ENCODE peak calls at places on chromosomes 2 and 18, in ten cellular contexts. B, G, R, M, S, D, O, Q, V and U are unnamed samples.

GRCh38 chr2:241558532-241559488 is at the start of gene BOK:
- DNase-seq in B (no peak), S (peak; percentile 89), R (peak; percentile 85), Q (no peak), M (peak; percentile 80), V (peak; percentile 76), O (peak; percentile 96), D (peak; percentile 60), G (peak; percentile 41), U (no peak)

GRCh38 chr2:30484995-30485394 is 37.9 kb downstream of the LCLAT1 start:
- DNase-seq in Q (no peak), S (no peak), G (no peak), O (no peak), R (no peak), V (no peak), B (no peak), M (no peak), D (no peak), U (no peak)

GRCh38 chr2:236546561-236546961 is 23.1 kb upstream of the ACKR3 start:
- DNase-seq in Q (no peak), B (peak; percentile 75), V (no peak), D (no peak), M (no peak), S (no peak), G (no peak), O (no peak), R (no peak), U (no peak)

GRCh38 chr2:241814571-241815476 is 5.8 kb downstream of the NEU4 start:
- DNase-seq in R (peak; percentile 44), M (no peak), S (peak; percentile 61), G (no peak), D (no peak), O (no peak), B (no peak), V (no peak), Q (no peak), U (peak; percentile 17)

GRCh38 chr2:106197878-106198277 is 3.8 kb upstream of the UXS1 start:
- DNase-seq in R (no peak), Q (no peak), D (no peak), S (no peak), O (no peak), B (no peak), M (peak; percentile 96), G (no peak), V (no peak), U (no peak)

GRCh38 chr2:142952018-142952417 is 74.6 kb downstream of the KYNU start:
- DNase-seq in V (no peak), B (no peak), O (no peak), R (no peak), Q (no peak), G (no peak), D (no peak), S (no peak), M (no peak), U (no peak)

GRCh38 chr2:95348609-95349567 is 51.7 kb downstream of the KCNIP3 start:
- DNase-seq in M (peak; percentile 33), S (no peak), R (no peak), Q (no peak), B (no peak), O (no peak), G (no peak), V (no peak), D (no peak), U (no peak)

GRCh38 chr2:49000692-49001091 is 153.6 kb downstream of the FSHR start:
- DNase-seq in S (no peak), G (no peak), D (no peak), V (no peak), M (no peak), Q (no peak), R (no peak), O (no peak), B (no peak), U (no peak)

GRCh38 chr2:148643421-148643820 is 1.1 kb upstream of the EPC2 start:
- DNase-seq in D (no peak), M (no peak), G (no peak), O (no peak), V (no peak), S (no peak), B (peak; percentile 79), R (no peak), Q (no peak), U (peak; percentile 42)

GRCh38 chr2:106695919-106696318 is 190.0 kb downstream of the ST6GAL2 start:
- DNase-seq in D (no peak), O (no peak), M (no peak), B (no peak), S (no peak), R (no peak), Q (no peak), G (no peak), V (no peak), U (no peak)

GRCh38 chr18:36352384-36352783 is 54.9 kb downstream of the FHOD3 start:
- DNase-seq in V (no peak), R (no peak), M (peak; percentile 96), D (no peak), Q (no peak), S (no peak), O (no peak), G (no peak), B (no peak), U (no peak)

GRCh38 chr2:121943285-121943684 is 187.8 kb downstream of the TSN start:
- DNase-seq in B (no peak), O (no peak), V (no peak), M (no peak), R (no peak), D (no peak), G (no peak), Q (no peak), S (no peak), U (no peak)

GRCh38 chr2:207911856-207912255 is 113.5 kb downstream of the PLEKHM3 start:
- DNase-seq in D (no peak), S (no peak), G (no peak), Q (no peak), R (no peak), B (no peak), M (no peak), O (no peak), V (no peak), U (no peak)

GRCh38 chr2:166612214-166612613 is 118.2 kb upstream of the SCN7A start:
- DNase-seq in G (no peak), O (no peak), V (no peak), D (no peak), B (no peak), S (no peak), R (no peak), M (no peak), Q (no peak), U (no peak)

GRCh38 chr2:60998628-60999545 is 18.6 kb upstream of the PEX13 start:
- DNase-seq in R (no peak), V (peak; percentile 67), O (peak; percentile 75), D (no peak), B (peak; percentile 71), S (no peak), Q (peak; percentile 25), M (peak; percentile 78), G (peak; percentile 63), U (peak; percentile 54)

GRCh38 chr2:179132076-179132475 is 82.1 kb upstream of the CCDC141 start:
- DNase-seq in R (no peak), S (no peak), V (no peak), D (no peak), Q (no peak), G (no peak), M (no peak), O (no peak), B (no peak), U (no peak)

GRCh38 chr2:10186868-10187535 is 64.5 kb downstream of the RRM2 start:
- DNase-seq in D (no peak), B (no peak), Q (no peak), R (no peak), G (no peak), O (no peak), V (no peak), M (no peak), S (peak; percentile 71), U (no peak)

GRCh38 chr2:33134086-33134763 is 187.5 kb downstream of the LTBP1 start:
- DNase-seq in O (peak; percentile 10), S (no peak), R (no peak), V (peak; percentile 47), M (peak; percentile 98), Q (peak; percentile 14), D (peak; percentile 16), G (no peak), B (no peak), U (no peak)

GRCh38 chr18:4839639-4840038 is 357.4 kb downstream of the AKAIN1 start:
- DNase-seq in R (no peak), O (no peak), D (no peak), V (no peak), M (no peak), B (no peak), G (no peak), S (no peak), Q (no peak), U (no peak)

GRCh38 chr2:58427572-58428285 is 186.6 kb upstream of the FANCL start:
- DNase-seq in R (peak; percentile 43), G (peak; percentile 73), Q (peak; percentile 53), O (peak; percentile 69), V (no peak), S (no peak), M (peak; percentile 27), D (peak; percentile 41), B (peak; percentile 17), U (no peak)

GRCh38 chr2:102114290-102114721 is 28.2 kb upstream of the IL1R1 start:
- DNase-seq in Q (no peak), B (peak; percentile 39), G (no peak), M (peak; percentile 93), O (no peak), R (no peak), S (no peak), D (no peak), V (no peak), U (no peak)

GRCh38 chr18:12258719-12259705 is 4.9 kb downstream of the CIDEA start:
- DNase-seq in V (no peak), S (no peak), Q (no peak), D (no peak), R (no peak), G (no peak), O (peak; percentile 41), M (no peak), B (no peak), U (no peak)

GRCh38 chr2:219521066-219521880 is 7.0 kb downstream of the ASIC4 start:
- DNase-seq in S (peak; percentile 46), G (peak; percentile 25), D (no peak), Q (no peak), O (peak; percentile 88), M (peak; percentile 37), R (no peak), V (no peak), B (no peak), U (no peak)

GRCh38 chr2:47067788-47068407 is 87.2 kb downstream of the STPG4 start:
- DNase-seq in B (no peak), R (no peak), M (no peak), V (no peak), Q (no peak), O (no peak), S (peak; percentile 66), G (no peak), D (no peak), U (no peak)

GRCh38 chr18:58045265-58046086 is 1.4 kb downstream of the NEDD4L start:
- DNase-seq in S (peak; percentile 89), V (peak; percentile 77), G (peak; percentile 39), O (peak; percentile 78), B (peak; percentile 48), Q (peak; percentile 84), R (peak; percentile 88), M (peak; percentile 28), D (peak; percentile 44), U (peak; percentile 21)

GRCh38 chr2:75484840-75485239 is 75.9 kb downstream of the EVA1A start:
- DNase-seq in B (no peak), O (no peak), M (no peak), G (no peak), D (no peak), R (no peak), V (no peak), Q (no peak), S (no peak), U (no peak)

GRCh38 chr2:63590621-63591408 is 2.1 kb downstream of the MDH1 start:
- DNase-seq in G (peak; percentile 57), O (no peak), D (no peak), Q (no peak), R (no peak), M (no peak), V (no peak), S (no peak), B (peak; percentile 63), U (no peak)

GRCh38 chr2:120469486-120469885 is 123.5 kb downstream of the INHBB start:
- DNase-seq in Q (no peak), V (no peak), S (no peak), M (peak; percentile 45), G (no peak), B (no peak), D (no peak), O (no peak), R (peak; percentile 5), U (no peak)